ENCODE peak calls at places on chromosomes 12 and 14, in four cellular contexts. One of them, this sample, is unnamed.
A peak's percentile ranks its signal among the peaks of the same experiment; 100 is the strongest.

GRCh38 chr12:47021298-47021697 is 58.1 kb upstream of the PCED1B start:
- DNase-seq in bronchial epithelial cell: peak; percentile 95
- DNase-seq in D341Med: peak; percentile 48
- DNase-seq in A549: peak; percentile 88
- DNase-seq in this sample: peak; percentile 74

GRCh38 chr12:98595152-98595988 is 1.9 kb downstream of the SLC25A3 start:
- DNase-seq in bronchial epithelial cell: peak; percentile 74
- DNase-seq in A549: no peak
- DNase-seq in D341Med: no peak
- DNase-seq in this sample: peak; percentile 84

GRCh38 chr12:28759334-28759733 is 389.7 kb upstream of the FAR2 start:
- DNase-seq in D341Med: no peak
- DNase-seq in bronchial epithelial cell: peak; percentile 99
- DNase-seq in A549: peak; percentile 65
- DNase-seq in this sample: peak; percentile 68

GRCh38 chr14:33704486-33704885 is 246.4 kb downstream of the EGLN3 start:
- DNase-seq in A549: no peak
- DNase-seq in D341Med: no peak
- DNase-seq in bronchial epithelial cell: no peak
- DNase-seq in this sample: peak; percentile 78

GRCh38 chr12:71439613-71440392 is at the start of gene LGR5:
- DNase-seq in D341Med: peak; percentile 76
- DNase-seq in bronchial epithelial cell: peak; percentile 7
- DNase-seq in A549: peak; percentile 18
- DNase-seq in this sample: no peak

GRCh38 chr12:10304161-10304574 is 3.5 kb upstream of the KLRD1 start:
- DNase-seq in A549: no peak
- DNase-seq in bronchial epithelial cell: peak; percentile 22
- DNase-seq in D341Med: no peak
- DNase-seq in this sample: peak; percentile 41

GRCh38 chr14:58635041-58635440 is 2.7 kb upstream of the DACT1 start:
- DNase-seq in bronchial epithelial cell: no peak
- DNase-seq in D341Med: no peak
- DNase-seq in A549: no peak
- DNase-seq in this sample: no peak

GRCh38 chr12:85277900-85278597 is 2.0 kb upstream of the ALX1 start:
- DNase-seq in D341Med: no peak
- DNase-seq in bronchial epithelial cell: no peak
- DNase-seq in A549: no peak
- DNase-seq in this sample: no peak

GRCh38 chr14:76201162-76201561 is 49.4 kb downstream of the GPATCH2L start:
- DNase-seq in A549: peak; percentile 54
- DNase-seq in bronchial epithelial cell: peak; percentile 96
- DNase-seq in D341Med: no peak
- DNase-seq in this sample: peak; percentile 58

GRCh38 chr12:56255671-56256070 is 2.5 kb downstream of the ANKRD52 start:
- DNase-seq in A549: no peak
- DNase-seq in D341Med: no peak
- DNase-seq in bronchial epithelial cell: no peak
- DNase-seq in this sample: no peak

GRCh38 chr14:74980746-74981661 is 21.7 kb upstream of the EIF2B2 start:
- DNase-seq in D341Med: peak; percentile 57
- DNase-seq in bronchial epithelial cell: no peak
- DNase-seq in A549: no peak
- DNase-seq in this sample: peak; percentile 46

GRCh38 chr12:19992311-19992710 is 376.0 kb upstream of the PDE3A start:
- DNase-seq in D341Med: no peak
- DNase-seq in A549: peak; percentile 61
- DNase-seq in bronchial epithelial cell: no peak
- DNase-seq in this sample: peak; percentile 19

GRCh38 chr14:23040100-23040499 is 1.9 kb upstream of the PSMB11 start:
- DNase-seq in A549: no peak
- DNase-seq in bronchial epithelial cell: no peak
- DNase-seq in D341Med: no peak
- DNase-seq in this sample: no peak

This sample was measured in renal cortical epithelial cell.